ENCODE peak calls at places on chromosome 7, in five cellular contexts. N is A549; T is uterus; U is CD4-positive, alpha-beta memory T cell; W is GM23248. F is an unnamed sample.

GRCh38 chr7:34389332-34390078 is 268.5 kb upstream of the NPSR1 start:
- DNase-seq in N (no peak), T (no peak), U (no peak), W (no peak), F (no peak)

GRCh38 chr7:47361746-47362215 is 220.1 kb downstream of the TNS3 start:
- DNase-seq in N (no peak), T (peak; percentile 10), U (no peak), W (peak; percentile 81), F (peak; percentile 87)

GRCh38 chr7:28176174-28176573 is 4.4 kb downstream of the JAZF1 start:
- DNase-seq in N (no peak), T (peak; percentile 21), U (no peak), W (peak; percentile 70), F (no peak)

GRCh38 chr7:143408686-143409551 is at the start of gene EPHA1:
- DNase-seq in N (peak; percentile 65), T (no peak), U (peak; percentile 53), W (peak; percentile 42), F (no peak)

GRCh38 chr7:155481764-155482163 is 23.8 kb downstream of the EN2 start:
- DNase-seq in N (no peak), T (no peak), U (no peak), W (no peak), F (no peak)

GRCh38 chr7:158097511-158098124 is 490.0 kb downstream of the PTPRN2 start:
- DNase-seq in N (no peak), T (no peak), U (no peak), W (no peak), F (no peak)

GRCh38 chr7:47326808-47327207 is 255.1 kb downstream of the TNS3 start:
- DNase-seq in N (no peak), T (peak; percentile 58), U (no peak), W (peak; percentile 78), F (no peak)

GRCh38 chr7:142385528-142386340 is 127.9 kb upstream of the PRSS58 start:
- DNase-seq in N (peak; percentile 34), T (no peak), U (peak; percentile 27), W (peak; percentile 81), F (peak; percentile 78)

GRCh38 chr7:30750574-30751256 is 1.2 kb upstream of the INMT start:
- DNase-seq in N (no peak), T (peak; percentile 54), U (no peak), W (peak; percentile 87), F (peak; percentile 93)

GRCh38 chr7:36606442-36607205 is 117.7 kb downstream of the AOAH start:
- DNase-seq in N (no peak), T (no peak), U (no peak), W (no peak), F (no peak)

GRCh38 chr7:77866791-77867190 is 68.2 kb downstream of the PHTF2 start:
- DNase-seq in N (peak; percentile 25), T (no peak), U (no peak), W (peak; percentile 74), F (no peak)

GRCh38 chr7:42274052-42274451 is 37.0 kb upstream of the GLI3 start:
- DNase-seq in N (no peak), T (no peak), U (no peak), W (peak; percentile 64), F (no peak)

GRCh38 chr7:158948376-158948775 is 92.0 kb downstream of the DYNC2I1 start:
- DNase-seq in N (no peak), T (no peak), U (no peak), W (no peak), F (no peak)

GRCh38 chr7:105011771-105012502 is 2.1 kb upstream of the KMT2E start:
- DNase-seq in N (no peak), T (peak; percentile 43), U (no peak), W (peak; percentile 54), F (peak; percentile 58)

GRCh38 chr7:28573751-28574295 is 161.5 kb downstream of the CREB5 start:
- DNase-seq in N (no peak), T (peak; percentile 18), U (no peak), W (peak; percentile 71), F (no peak)

GRCh38 chr7:37382546-37383088 is 66.0 kb downstream of the ELMO1 start:
- DNase-seq in N (no peak), T (no peak), U (no peak), W (no peak), F (no peak)

GRCh38 chr7:105304040-105304895 is 84.5 kb downstream of the SRPK2 start:
- DNase-seq in N (no peak), T (no peak), U (no peak), W (peak; percentile 59), F (peak; percentile 47)

GRCh38 chr7:133786401-133786937 is 340.7 kb upstream of the LRGUK start:
- DNase-seq in N (no peak), T (no peak), U (no peak), W (no peak), F (no peak)

GRCh38 chr7:50940621-50941020 is 157.9 kb upstream of the GRB10 start:
- DNase-seq in N (no peak), T (no peak), U (no peak), W (peak; percentile 8), F (peak; percentile 26)

GRCh38 chr7:142876991-142877910 is 8.3 kb downstream of the TRPV6 start:
- DNase-seq in N (no peak), T (no peak), U (no peak), W (no peak), F (no peak)

GRCh38 chr7:1192171-1192676 is 32.2 kb upstream of the ZFAND2A start:
- DNase-seq in N (no peak), T (no peak), U (no peak), W (peak; percentile 89), F (no peak)

GRCh38 chr7:12583922-12584321 is 13.4 kb downstream of the SCIN start:
- DNase-seq in N (no peak), T (no peak), U (no peak), W (no peak), F (no peak)

GRCh38 chr7:139618482-139619366 is 95.2 kb downstream of the CLEC2L start:
- DNase-seq in N (peak; percentile 63), T (peak; percentile 31), U (peak; percentile 18), W (peak; percentile 72), F (peak; percentile 63)

GRCh38 chr7:148914208-148914777 is 30.2 kb upstream of the EZH2 start:
- DNase-seq in N (peak; percentile 41), T (no peak), U (no peak), W (peak; percentile 68), F (peak; percentile 35)

GRCh38 chr7:98807306-98807880 is 62.4 kb downstream of the TMEM130 start:
- DNase-seq in N (no peak), T (no peak), U (no peak), W (no peak), F (no peak)

GRCh38 chr7:79971058-79971457 is 163.6 kb upstream of the GNAI1 start:
- DNase-seq in N (no peak), T (no peak), U (no peak), W (no peak), F (no peak)

DNA sequence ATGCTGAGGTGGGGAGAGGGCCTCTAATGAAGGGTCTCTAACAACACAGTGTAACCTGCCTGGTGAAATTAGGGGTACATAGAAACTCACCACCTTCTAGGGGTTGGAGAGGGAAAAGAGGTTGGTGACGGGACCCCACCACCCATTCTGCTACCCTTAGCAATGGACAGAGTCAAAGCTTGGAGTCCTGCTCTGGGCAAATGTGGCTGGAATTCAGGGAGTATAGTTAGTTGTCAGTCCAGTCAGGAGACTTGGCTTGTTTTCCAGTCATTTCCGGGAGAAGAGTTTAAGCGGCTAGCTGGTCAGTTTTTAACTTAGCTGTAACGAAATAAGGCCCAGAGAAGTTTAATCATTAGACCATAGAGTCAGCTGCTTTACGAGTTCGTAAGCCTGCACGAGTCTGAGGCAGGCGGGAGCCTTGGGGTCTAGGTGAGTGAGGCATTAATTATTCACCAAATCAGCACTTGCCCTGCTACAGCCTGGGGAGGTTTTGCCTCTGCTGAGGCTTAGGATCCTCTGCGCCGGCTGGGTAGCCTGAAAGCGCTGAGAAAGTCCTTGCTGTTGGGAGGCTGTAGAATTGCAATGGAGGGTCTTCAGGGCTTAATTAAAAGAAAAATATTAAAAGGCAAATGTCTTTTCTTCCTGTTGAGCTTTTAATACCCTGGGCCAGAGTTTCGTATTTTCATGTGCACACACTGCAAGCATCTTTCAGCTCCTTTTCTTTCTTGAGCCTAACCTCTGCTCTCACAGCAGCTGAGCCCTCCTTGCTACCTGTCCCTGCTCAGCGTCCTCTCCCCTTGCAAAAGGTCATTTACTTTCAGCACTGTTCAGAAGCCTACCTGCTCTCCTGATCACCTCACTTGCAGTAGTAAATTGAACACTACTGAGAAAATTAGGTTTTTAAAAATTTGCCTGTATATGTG is 1.5 kb upstream of the LAMB1 start:
- DNase-seq in N (peak; percentile 81), T (peak; percentile 25), U (no peak), W (peak; percentile 63), F (peak; percentile 62)
- H3K4me3 ChIP-seq in N (peak overlapping the region; percentile 60), T (no peak overlapping the region), U (no peak overlapping the region), W (no peak overlapping the region), F (peak overlapping the region; percentile 80)

GRCh38 chr7:100373261-100373831 is at the start of gene PILRA:
- DNase-seq in N (no peak), T (no peak), U (no peak), W (peak; percentile 49), F (no peak)
- H3K4me3 ChIP-seq in N (no peak within 1 kb of the TSS), T (no peak within 1 kb of the TSS), U (no peak within 1 kb of the TSS), W (no peak within 1 kb of the TSS), F (no peak within 1 kb of the TSS)

DNA sequence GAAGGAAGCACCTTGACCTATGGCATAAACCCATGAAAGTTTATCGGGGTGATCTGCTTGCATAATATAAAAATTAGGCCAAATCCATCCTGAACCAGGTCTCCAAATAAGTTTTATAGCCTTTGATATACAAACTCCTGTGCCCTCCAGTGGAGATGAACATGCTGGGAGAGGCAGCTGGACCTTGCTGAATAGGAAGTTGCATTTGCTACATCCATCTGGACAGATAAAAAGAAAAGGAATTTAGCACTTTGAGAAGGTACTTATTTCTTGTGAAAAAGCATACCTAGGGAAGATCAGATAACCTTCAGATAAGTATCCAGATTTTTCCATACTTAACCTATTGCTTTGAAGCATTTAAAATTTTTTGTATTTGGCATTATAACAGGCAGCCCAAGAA is 124.6 kb upstream of the STK17A start:
- DNase-seq in N (no peak), T (no peak), U (no peak), W (no peak), F (no peak)
- H3K4me3 ChIP-seq in N (no peak overlapping the region), T (no peak overlapping the region), U (no peak overlapping the region), W (no peak overlapping the region), F (no peak overlapping the region)

DNA sequence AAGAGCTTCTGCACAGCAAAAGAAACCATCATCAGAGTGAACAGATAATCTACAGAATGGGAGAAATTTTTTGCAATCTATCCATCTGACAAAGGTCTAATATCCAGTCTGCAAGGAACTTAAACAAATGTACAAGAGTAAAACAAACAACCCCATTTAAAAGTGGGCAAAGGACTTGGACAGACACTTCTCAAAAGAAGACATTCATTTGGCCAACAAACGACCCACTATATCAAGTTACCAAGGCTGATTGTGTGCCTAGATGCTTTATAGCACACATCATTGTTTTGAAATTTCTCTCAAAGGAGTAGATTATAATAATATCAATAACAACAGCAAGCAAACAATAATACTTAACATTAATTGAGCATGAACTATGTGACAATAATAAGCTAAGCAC is 117.1 kb downstream of the TFPI2 start:
- DNase-seq in N (no peak), T (no peak), U (no peak), W (no peak), F (no peak)
- H3K4me3 ChIP-seq in N (no peak overlapping the region), T (no peak overlapping the region), U (no peak overlapping the region), W (no peak overlapping the region), F (no peak overlapping the region)

F was measured in SJCRH30.